ENCODE peak calls at places on chromosomes 1 and 21, in eight cellular contexts. One of them, this sample, is unnamed.

GRCh38 chr1:184472117-184472516 is 85.3 kb downstream of the C1orf21 start:
- DNase-seq in HEK293T: no peak
- DNase-seq in left ventricle myocardium inferior: no peak
- DNase-seq in activated CD4-positive, alpha-beta T cell treated with anti-CD3 and anti-CD28 coated beads, Interleukin-2, amount 10 ng/mL, durations not matched to agents 7 days and 5 days: no peak
- DNase-seq in NCI-H1092 treated with DMSO at 0.1 percent for 48 hours: no peak
- DNase-seq in heart right ventricle: no peak
- DNase-seq in psoas muscle: no peak
- DNase-seq in NCI-H1105 treated with DMSO at 0.1 percent for 48 hours: no peak
- DNase-seq in this sample: no peak

GRCh38 chr1:167544447-167544846 is 9.1 kb downstream of the CREG1 start:
- DNase-seq in HEK293T: no peak
- DNase-seq in left ventricle myocardium inferior: no peak
- DNase-seq in activated CD4-positive, alpha-beta T cell treated with anti-CD3 and anti-CD28 coated beads, Interleukin-2, amount 10 ng/mL, durations not matched to agents 7 days and 5 days: peak; percentile 23
- DNase-seq in NCI-H1092 treated with DMSO at 0.1 percent for 48 hours: no peak
- DNase-seq in heart right ventricle: no peak
- DNase-seq in psoas muscle: no peak
- DNase-seq in NCI-H1105 treated with DMSO at 0.1 percent for 48 hours: no peak
- DNase-seq in this sample: no peak

GRCh38 chr1:210696709-210697108 is 368.0 kb downstream of the HHAT start:
- DNase-seq in HEK293T: no peak
- DNase-seq in left ventricle myocardium inferior: no peak
- DNase-seq in activated CD4-positive, alpha-beta T cell treated with anti-CD3 and anti-CD28 coated beads, Interleukin-2, amount 10 ng/mL, durations not matched to agents 7 days and 5 days: peak; percentile 11
- DNase-seq in NCI-H1092 treated with DMSO at 0.1 percent for 48 hours: no peak
- DNase-seq in heart right ventricle: no peak
- DNase-seq in psoas muscle: no peak
- DNase-seq in NCI-H1105 treated with DMSO at 0.1 percent for 48 hours: no peak
- DNase-seq in this sample: no peak

GRCh38 chr1:161175771-161176453 is 1.4 kb downstream of the B4GALT3 start:
- DNase-seq in HEK293T: no peak
- DNase-seq in left ventricle myocardium inferior: no peak
- DNase-seq in activated CD4-positive, alpha-beta T cell treated with anti-CD3 and anti-CD28 coated beads, Interleukin-2, amount 10 ng/mL, durations not matched to agents 7 days and 5 days: no peak
- DNase-seq in NCI-H1092 treated with DMSO at 0.1 percent for 48 hours: no peak
- DNase-seq in heart right ventricle: no peak
- DNase-seq in psoas muscle: peak; percentile 44
- DNase-seq in NCI-H1105 treated with DMSO at 0.1 percent for 48 hours: no peak
- DNase-seq in this sample: no peak

GRCh38 chr1:10799726-10800125 is 3.3 kb upstream of the CASZ1 start:
- DNase-seq in HEK293T: no peak
- DNase-seq in left ventricle myocardium inferior: no peak
- DNase-seq in activated CD4-positive, alpha-beta T cell treated with anti-CD3 and anti-CD28 coated beads, Interleukin-2, amount 10 ng/mL, durations not matched to agents 7 days and 5 days: no peak
- DNase-seq in NCI-H1092 treated with DMSO at 0.1 percent for 48 hours: no peak
- DNase-seq in heart right ventricle: no peak
- DNase-seq in psoas muscle: no peak
- DNase-seq in NCI-H1105 treated with DMSO at 0.1 percent for 48 hours: no peak
- DNase-seq in this sample: no peak

GRCh38 chr1:98660941-98661543 is 479 bp upstream of the SNX7 start:
- DNase-seq in HEK293T: no peak
- DNase-seq in left ventricle myocardium inferior: no peak
- DNase-seq in activated CD4-positive, alpha-beta T cell treated with anti-CD3 and anti-CD28 coated beads, Interleukin-2, amount 10 ng/mL, durations not matched to agents 7 days and 5 days: no peak
- DNase-seq in NCI-H1092 treated with DMSO at 0.1 percent for 48 hours: no peak
- DNase-seq in heart right ventricle: no peak
- DNase-seq in psoas muscle: no peak
- DNase-seq in NCI-H1105 treated with DMSO at 0.1 percent for 48 hours: peak; percentile 29
- DNase-seq in this sample: no peak

GRCh38 chr1:102529446-102529845 is 532.7 kb upstream of the OLFM3 start:
- DNase-seq in HEK293T: no peak
- DNase-seq in left ventricle myocardium inferior: no peak
- DNase-seq in activated CD4-positive, alpha-beta T cell treated with anti-CD3 and anti-CD28 coated beads, Interleukin-2, amount 10 ng/mL, durations not matched to agents 7 days and 5 days: no peak
- DNase-seq in NCI-H1092 treated with DMSO at 0.1 percent for 48 hours: no peak
- DNase-seq in heart right ventricle: no peak
- DNase-seq in psoas muscle: no peak
- DNase-seq in NCI-H1105 treated with DMSO at 0.1 percent for 48 hours: no peak
- DNase-seq in this sample: no peak

GRCh38 chr1:211947396-211948295 is 87.7 kb downstream of the INTS7 start:
- DNase-seq in HEK293T: no peak
- DNase-seq in left ventricle myocardium inferior: no peak
- DNase-seq in activated CD4-positive, alpha-beta T cell treated with anti-CD3 and anti-CD28 coated beads, Interleukin-2, amount 10 ng/mL, durations not matched to agents 7 days and 5 days: no peak
- DNase-seq in NCI-H1092 treated with DMSO at 0.1 percent for 48 hours: peak; percentile 88
- DNase-seq in heart right ventricle: no peak
- DNase-seq in psoas muscle: no peak
- DNase-seq in NCI-H1105 treated with DMSO at 0.1 percent for 48 hours: peak; percentile 95
- DNase-seq in this sample: no peak

GRCh38 chr1:245790441-245790840 is 635.7 kb downstream of the KIF26B start:
- DNase-seq in HEK293T: no peak
- DNase-seq in left ventricle myocardium inferior: no peak
- DNase-seq in activated CD4-positive, alpha-beta T cell treated with anti-CD3 and anti-CD28 coated beads, Interleukin-2, amount 10 ng/mL, durations not matched to agents 7 days and 5 days: no peak
- DNase-seq in NCI-H1092 treated with DMSO at 0.1 percent for 48 hours: no peak
- DNase-seq in heart right ventricle: no peak
- DNase-seq in psoas muscle: no peak
- DNase-seq in NCI-H1105 treated with DMSO at 0.1 percent for 48 hours: no peak
- DNase-seq in this sample: no peak

GRCh38 chr1:100249155-100249536 is 488 bp downstream of the DBT start:
- DNase-seq in HEK293T: peak; percentile 32
- DNase-seq in left ventricle myocardium inferior: no peak
- DNase-seq in activated CD4-positive, alpha-beta T cell treated with anti-CD3 and anti-CD28 coated beads, Interleukin-2, amount 10 ng/mL, durations not matched to agents 7 days and 5 days: no peak
- DNase-seq in NCI-H1092 treated with DMSO at 0.1 percent for 48 hours: no peak
- DNase-seq in heart right ventricle: no peak
- DNase-seq in psoas muscle: no peak
- DNase-seq in NCI-H1105 treated with DMSO at 0.1 percent for 48 hours: peak; percentile 34
- DNase-seq in this sample: no peak

GRCh38 chr1:18247151-18247550 is 139.6 kb downstream of the IGSF21 start:
- DNase-seq in HEK293T: no peak
- DNase-seq in left ventricle myocardium inferior: no peak
- DNase-seq in activated CD4-positive, alpha-beta T cell treated with anti-CD3 and anti-CD28 coated beads, Interleukin-2, amount 10 ng/mL, durations not matched to agents 7 days and 5 days: no peak
- DNase-seq in NCI-H1092 treated with DMSO at 0.1 percent for 48 hours: no peak
- DNase-seq in heart right ventricle: no peak
- DNase-seq in psoas muscle: no peak
- DNase-seq in NCI-H1105 treated with DMSO at 0.1 percent for 48 hours: no peak
- DNase-seq in this sample: no peak

GRCh38 chr1:218430802-218431201 is 85.7 kb downstream of the TGFB2 start:
- DNase-seq in HEK293T: no peak
- DNase-seq in left ventricle myocardium inferior: no peak
- DNase-seq in activated CD4-positive, alpha-beta T cell treated with anti-CD3 and anti-CD28 coated beads, Interleukin-2, amount 10 ng/mL, durations not matched to agents 7 days and 5 days: no peak
- DNase-seq in NCI-H1092 treated with DMSO at 0.1 percent for 48 hours: no peak
- DNase-seq in heart right ventricle: peak; percentile 12
- DNase-seq in psoas muscle: no peak
- DNase-seq in NCI-H1105 treated with DMSO at 0.1 percent for 48 hours: no peak
- DNase-seq in this sample: no peak

GRCh38 chr1:228737613-228738012 is 2.3 kb downstream of the RHOU start:
- DNase-seq in HEK293T: no peak
- DNase-seq in left ventricle myocardium inferior: no peak
- DNase-seq in activated CD4-positive, alpha-beta T cell treated with anti-CD3 and anti-CD28 coated beads, Interleukin-2, amount 10 ng/mL, durations not matched to agents 7 days and 5 days: no peak
- DNase-seq in NCI-H1092 treated with DMSO at 0.1 percent for 48 hours: no peak
- DNase-seq in heart right ventricle: no peak
- DNase-seq in psoas muscle: no peak
- DNase-seq in NCI-H1105 treated with DMSO at 0.1 percent for 48 hours: no peak
- DNase-seq in this sample: no peak

GRCh38 chr1:201585099-201585498 is 46.2 kb downstream of the NAV1 start:
- DNase-seq in HEK293T: no peak
- DNase-seq in left ventricle myocardium inferior: no peak
- DNase-seq in activated CD4-positive, alpha-beta T cell treated with anti-CD3 and anti-CD28 coated beads, Interleukin-2, amount 10 ng/mL, durations not matched to agents 7 days and 5 days: no peak
- DNase-seq in NCI-H1092 treated with DMSO at 0.1 percent for 48 hours: no peak
- DNase-seq in heart right ventricle: no peak
- DNase-seq in psoas muscle: no peak
- DNase-seq in NCI-H1105 treated with DMSO at 0.1 percent for 48 hours: no peak
- DNase-seq in this sample: no peak

GRCh38 chr1:150006881-150007401 is 3.6 kb downstream of the OTUD7B start:
- DNase-seq in HEK293T: no peak
- DNase-seq in left ventricle myocardium inferior: no peak
- DNase-seq in activated CD4-positive, alpha-beta T cell treated with anti-CD3 and anti-CD28 coated beads, Interleukin-2, amount 10 ng/mL, durations not matched to agents 7 days and 5 days: no peak
- DNase-seq in NCI-H1092 treated with DMSO at 0.1 percent for 48 hours: no peak
- DNase-seq in heart right ventricle: no peak
- DNase-seq in psoas muscle: no peak
- DNase-seq in NCI-H1105 treated with DMSO at 0.1 percent for 48 hours: no peak
- DNase-seq in this sample: no peak

GRCh38 chr1:244709491-244710368 is 56.8 kb downstream of the DESI2 start:
- DNase-seq in HEK293T: no peak
- DNase-seq in left ventricle myocardium inferior: no peak
- DNase-seq in activated CD4-positive, alpha-beta T cell treated with anti-CD3 and anti-CD28 coated beads, Interleukin-2, amount 10 ng/mL, durations not matched to agents 7 days and 5 days: no peak
- DNase-seq in NCI-H1092 treated with DMSO at 0.1 percent for 48 hours: no peak
- DNase-seq in heart right ventricle: no peak
- DNase-seq in psoas muscle: no peak
- DNase-seq in NCI-H1105 treated with DMSO at 0.1 percent for 48 hours: no peak
- DNase-seq in this sample: no peak

GRCh38 chr1:40917995-40918711 is 56.0 kb upstream of the CITED4 start:
- DNase-seq in HEK293T: no peak
- DNase-seq in left ventricle myocardium inferior: no peak
- DNase-seq in activated CD4-positive, alpha-beta T cell treated with anti-CD3 and anti-CD28 coated beads, Interleukin-2, amount 10 ng/mL, durations not matched to agents 7 days and 5 days: no peak
- DNase-seq in NCI-H1092 treated with DMSO at 0.1 percent for 48 hours: no peak
- DNase-seq in heart right ventricle: no peak
- DNase-seq in psoas muscle: no peak
- DNase-seq in NCI-H1105 treated with DMSO at 0.1 percent for 48 hours: no peak
- DNase-seq in this sample: no peak

GRCh38 chr21:35358008-35358407 is 308.9 kb upstream of the RUNX1 start:
- DNase-seq in HEK293T: no peak
- DNase-seq in left ventricle myocardium inferior: no peak
- DNase-seq in activated CD4-positive, alpha-beta T cell treated with anti-CD3 and anti-CD28 coated beads, Interleukin-2, amount 10 ng/mL, durations not matched to agents 7 days and 5 days: no peak
- DNase-seq in NCI-H1092 treated with DMSO at 0.1 percent for 48 hours: no peak
- DNase-seq in heart right ventricle: no peak
- DNase-seq in psoas muscle: no peak
- DNase-seq in NCI-H1105 treated with DMSO at 0.1 percent for 48 hours: no peak
- DNase-seq in this sample: no peak

GRCh38 chr1:54575161-54575560 is 27.1 kb downstream of the ACOT11 start:
- DNase-seq in HEK293T: no peak
- DNase-seq in left ventricle myocardium inferior: no peak
- DNase-seq in activated CD4-positive, alpha-beta T cell treated with anti-CD3 and anti-CD28 coated beads, Interleukin-2, amount 10 ng/mL, durations not matched to agents 7 days and 5 days: no peak
- DNase-seq in NCI-H1092 treated with DMSO at 0.1 percent for 48 hours: no peak
- DNase-seq in heart right ventricle: peak; percentile 60
- DNase-seq in psoas muscle: no peak
- DNase-seq in NCI-H1105 treated with DMSO at 0.1 percent for 48 hours: no peak
- DNase-seq in this sample: no peak

GRCh38 chr1:221101792-221102191 is 222.5 kb downstream of the HLX start:
- DNase-seq in HEK293T: no peak
- DNase-seq in left ventricle myocardium inferior: no peak
- DNase-seq in activated CD4-positive, alpha-beta T cell treated with anti-CD3 and anti-CD28 coated beads, Interleukin-2, amount 10 ng/mL, durations not matched to agents 7 days and 5 days: no peak
- DNase-seq in NCI-H1092 treated with DMSO at 0.1 percent for 48 hours: no peak
- DNase-seq in heart right ventricle: no peak
- DNase-seq in psoas muscle: no peak
- DNase-seq in NCI-H1105 treated with DMSO at 0.1 percent for 48 hours: no peak
- DNase-seq in this sample: no peak

GRCh38 chr1:234620786-234621468 is 10.9 kb upstream of the IRF2BP2 start:
- DNase-seq in HEK293T: no peak
- DNase-seq in left ventricle myocardium inferior: no peak
- DNase-seq in activated CD4-positive, alpha-beta T cell treated with anti-CD3 and anti-CD28 coated beads, Interleukin-2, amount 10 ng/mL, durations not matched to agents 7 days and 5 days: no peak
- DNase-seq in NCI-H1092 treated with DMSO at 0.1 percent for 48 hours: no peak
- DNase-seq in heart right ventricle: no peak
- DNase-seq in psoas muscle: no peak
- DNase-seq in NCI-H1105 treated with DMSO at 0.1 percent for 48 hours: no peak
- DNase-seq in this sample: no peak

GRCh38 chr1:163357378-163357777 is 35.6 kb downstream of the NUF2 start:
- DNase-seq in HEK293T: no peak
- DNase-seq in left ventricle myocardium inferior: no peak
- DNase-seq in activated CD4-positive, alpha-beta T cell treated with anti-CD3 and anti-CD28 coated beads, Interleukin-2, amount 10 ng/mL, durations not matched to agents 7 days and 5 days: no peak
- DNase-seq in NCI-H1092 treated with DMSO at 0.1 percent for 48 hours: no peak
- DNase-seq in heart right ventricle: no peak
- DNase-seq in psoas muscle: no peak
- DNase-seq in NCI-H1105 treated with DMSO at 0.1 percent for 48 hours: no peak
- DNase-seq in this sample: no peak

GRCh38 chr1:93694039-93694438 is 12.4 kb upstream of the BCAR3 start:
- DNase-seq in HEK293T: no peak
- DNase-seq in left ventricle myocardium inferior: no peak
- DNase-seq in activated CD4-positive, alpha-beta T cell treated with anti-CD3 and anti-CD28 coated beads, Interleukin-2, amount 10 ng/mL, durations not matched to agents 7 days and 5 days: no peak
- DNase-seq in NCI-H1092 treated with DMSO at 0.1 percent for 48 hours: no peak
- DNase-seq in heart right ventricle: no peak
- DNase-seq in psoas muscle: no peak
- DNase-seq in NCI-H1105 treated with DMSO at 0.1 percent for 48 hours: no peak
- DNase-seq in this sample: peak; percentile 66

GRCh38 chr21:26920055-26920454 is 46.8 kb downstream of the ADAMTS5 start:
- DNase-seq in HEK293T: no peak
- DNase-seq in left ventricle myocardium inferior: no peak
- DNase-seq in activated CD4-positive, alpha-beta T cell treated with anti-CD3 and anti-CD28 coated beads, Interleukin-2, amount 10 ng/mL, durations not matched to agents 7 days and 5 days: no peak
- DNase-seq in NCI-H1092 treated with DMSO at 0.1 percent for 48 hours: no peak
- DNase-seq in heart right ventricle: no peak
- DNase-seq in psoas muscle: no peak
- DNase-seq in NCI-H1105 treated with DMSO at 0.1 percent for 48 hours: no peak
- DNase-seq in this sample: no peak

GRCh38 chr1:230153655-230154296 is 86.7 kb downstream of the GALNT2 start:
- DNase-seq in HEK293T: no peak
- DNase-seq in left ventricle myocardium inferior: no peak
- DNase-seq in activated CD4-positive, alpha-beta T cell treated with anti-CD3 and anti-CD28 coated beads, Interleukin-2, amount 10 ng/mL, durations not matched to agents 7 days and 5 days: no peak
- DNase-seq in NCI-H1092 treated with DMSO at 0.1 percent for 48 hours: no peak
- DNase-seq in heart right ventricle: no peak
- DNase-seq in psoas muscle: no peak
- DNase-seq in NCI-H1105 treated with DMSO at 0.1 percent for 48 hours: no peak
- DNase-seq in this sample: peak; percentile 33

GRCh38 chr1:118960567-118961136 is 27.5 kb downstream of the TBX15 start:
- DNase-seq in HEK293T: no peak
- DNase-seq in left ventricle myocardium inferior: no peak
- DNase-seq in activated CD4-positive, alpha-beta T cell treated with anti-CD3 and anti-CD28 coated beads, Interleukin-2, amount 10 ng/mL, durations not matched to agents 7 days and 5 days: no peak
- DNase-seq in NCI-H1092 treated with DMSO at 0.1 percent for 48 hours: no peak
- DNase-seq in heart right ventricle: no peak
- DNase-seq in psoas muscle: peak; percentile 91
- DNase-seq in NCI-H1105 treated with DMSO at 0.1 percent for 48 hours: no peak
- DNase-seq in this sample: peak; percentile 71

GRCh38 chr1:222416001-222416791 is 131.7 kb downstream of the HHIPL2 start:
- DNase-seq in HEK293T: no peak
- DNase-seq in left ventricle myocardium inferior: no peak
- DNase-seq in activated CD4-positive, alpha-beta T cell treated with anti-CD3 and anti-CD28 coated beads, Interleukin-2, amount 10 ng/mL, durations not matched to agents 7 days and 5 days: no peak
- DNase-seq in NCI-H1092 treated with DMSO at 0.1 percent for 48 hours: no peak
- DNase-seq in heart right ventricle: no peak
- DNase-seq in psoas muscle: no peak
- DNase-seq in NCI-H1105 treated with DMSO at 0.1 percent for 48 hours: no peak
- DNase-seq in this sample: no peak

GRCh38 chr1:44354268-44354839 is 703 bp downstream of the ERI3 start:
- DNase-seq in HEK293T: no peak
- DNase-seq in left ventricle myocardium inferior: no peak
- DNase-seq in activated CD4-positive, alpha-beta T cell treated with anti-CD3 and anti-CD28 coated beads, Interleukin-2, amount 10 ng/mL, durations not matched to agents 7 days and 5 days: no peak
- DNase-seq in NCI-H1092 treated with DMSO at 0.1 percent for 48 hours: no peak
- DNase-seq in heart right ventricle: no peak
- DNase-seq in psoas muscle: peak; percentile 53
- DNase-seq in NCI-H1105 treated with DMSO at 0.1 percent for 48 hours: no peak
- DNase-seq in this sample: peak; percentile 2

GRCh38 chr1:168324745-168325425 is 44.2 kb downstream of the TBX19 start:
- DNase-seq in HEK293T: no peak
- DNase-seq in left ventricle myocardium inferior: no peak
- DNase-seq in activated CD4-positive, alpha-beta T cell treated with anti-CD3 and anti-CD28 coated beads, Interleukin-2, amount 10 ng/mL, durations not matched to agents 7 days and 5 days: no peak
- DNase-seq in NCI-H1092 treated with DMSO at 0.1 percent for 48 hours: no peak
- DNase-seq in heart right ventricle: no peak
- DNase-seq in psoas muscle: no peak
- DNase-seq in NCI-H1105 treated with DMSO at 0.1 percent for 48 hours: no peak
- DNase-seq in this sample: no peak

GRCh38 chr1:33618636-33619035 is 146.2 kb downstream of the ZSCAN20 start:
- DNase-seq in HEK293T: no peak
- DNase-seq in left ventricle myocardium inferior: no peak
- DNase-seq in activated CD4-positive, alpha-beta T cell treated with anti-CD3 and anti-CD28 coated beads, Interleukin-2, amount 10 ng/mL, durations not matched to agents 7 days and 5 days: no peak
- DNase-seq in NCI-H1092 treated with DMSO at 0.1 percent for 48 hours: no peak
- DNase-seq in heart right ventricle: no peak
- DNase-seq in psoas muscle: no peak
- DNase-seq in NCI-H1105 treated with DMSO at 0.1 percent for 48 hours: no peak
- DNase-seq in this sample: no peak

GRCh38 chr1:38026592-38027200 is 14.2 kb downstream of the UTP11 start:
- DNase-seq in HEK293T: peak; percentile 55
- DNase-seq in left ventricle myocardium inferior: no peak
- DNase-seq in activated CD4-positive, alpha-beta T cell treated with anti-CD3 and anti-CD28 coated beads, Interleukin-2, amount 10 ng/mL, durations not matched to agents 7 days and 5 days: no peak
- DNase-seq in NCI-H1092 treated with DMSO at 0.1 percent for 48 hours: peak; percentile 30
- DNase-seq in heart right ventricle: no peak
- DNase-seq in psoas muscle: peak; percentile 75
- DNase-seq in NCI-H1105 treated with DMSO at 0.1 percent for 48 hours: peak; percentile 82
- DNase-seq in this sample: no peak

GRCh38 chr1:14780271-14780670 is 181.8 kb downstream of the KAZN start:
- DNase-seq in HEK293T: no peak
- DNase-seq in left ventricle myocardium inferior: no peak
- DNase-seq in activated CD4-positive, alpha-beta T cell treated with anti-CD3 and anti-CD28 coated beads, Interleukin-2, amount 10 ng/mL, durations not matched to agents 7 days and 5 days: no peak
- DNase-seq in NCI-H1092 treated with DMSO at 0.1 percent for 48 hours: no peak
- DNase-seq in heart right ventricle: no peak
- DNase-seq in psoas muscle: no peak
- DNase-seq in NCI-H1105 treated with DMSO at 0.1 percent for 48 hours: no peak
- DNase-seq in this sample: no peak

GRCh38 chr1:154714638-154715037 is 106.7 kb upstream of the ADAR start:
- DNase-seq in HEK293T: peak; percentile 27
- DNase-seq in left ventricle myocardium inferior: no peak
- DNase-seq in activated CD4-positive, alpha-beta T cell treated with anti-CD3 and anti-CD28 coated beads, Interleukin-2, amount 10 ng/mL, durations not matched to agents 7 days and 5 days: peak; percentile 24
- DNase-seq in NCI-H1092 treated with DMSO at 0.1 percent for 48 hours: no peak
- DNase-seq in heart right ventricle: no peak
- DNase-seq in psoas muscle: no peak
- DNase-seq in NCI-H1105 treated with DMSO at 0.1 percent for 48 hours: no peak
- DNase-seq in this sample: no peak

This sample was measured in SJSA1.